ENCODE peak calls at places on chromosomes 4 and X, in seven cellular contexts. I is GM12892, R is SK-N-SH, W is HepG2, V is K562, Q is GM12878, N is GM12891. A is an unnamed sample.
A peak's percentile ranks its signal among the peaks of the same experiment; 100 is the strongest.

GRCh38 chr4:20565075-20565721 is 135.1 kb upstream of the PACRGL start:
- DNase-seq in I (no peak), R (no peak), W (no peak), V (no peak), Q (no peak), N (no peak), A (no peak)

GRCh38 chr4:38574559-38575333 is 89.3 kb upstream of the KLF3 start:
- DNase-seq in I (no peak), R (no peak), W (no peak), V (no peak), Q (no peak), N (no peak), A (no peak)

GRCh38 chr4:19317377-19317776 is 934.3 kb upstream of the SLIT2 start:
- DNase-seq in I (no peak), R (no peak), W (no peak), V (no peak), Q (no peak), N (no peak), A (no peak)

GRCh38 chr4:55336138-55337034 is 9.7 kb upstream of the SRD5A3 start:
- DNase-seq in I (no peak), R (no peak), W (no peak), V (no peak), Q (no peak), N (no peak), A (no peak)

GRCh38 chr4:160514126-160514525 is 1411.2 kb downstream of the RAPGEF2 start:
- DNase-seq in I (no peak), R (no peak), W (no peak), V (no peak), Q (no peak), N (no peak), A (no peak)

GRCh38 chrX:40996886-40997530 is 88.2 kb upstream of the USP9X start:
- DNase-seq in I (no peak), R (peak; percentile 44), W (peak; percentile 70), V (peak; percentile 41), Q (no peak), N (no peak), A (no peak)

GRCh38 chrX:64536740-64537139 is 141.5 kb upstream of the MTMR8 start:
- DNase-seq in I (no peak), R (no peak), W (no peak), V (no peak), Q (no peak), N (no peak), A (no peak)

GRCh38 chrX:39320165-39320564 is 518.9 kb downstream of the MID1IP1 start:
- DNase-seq in I (no peak), R (no peak), W (no peak), V (no peak), Q (no peak), N (no peak), A (no peak)

GRCh38 chrX:108537005-108537404 is 97.4 kb downstream of the COL4A5 start:
- DNase-seq in I (no peak), R (peak; percentile 21), W (peak; percentile 22), V (peak; percentile 17), Q (no peak), N (no peak), A (no peak)

GRCh38 chr4:15186149-15186548 is 183.9 kb downstream of the CPEB2 start:
- DNase-seq in I (no peak), R (no peak), W (no peak), V (no peak), Q (no peak), N (no peak), A (no peak)

GRCh38 chrX:39654183-39654925 is 443.4 kb downstream of the BCOR start:
- DNase-seq in I (no peak), R (peak; percentile 39), W (no peak), V (no peak), Q (no peak), N (no peak), A (no peak)

GRCh38 chr4:545612-546011 is 30.5 kb downstream of the TMEM271 start:
- DNase-seq in I (no peak), R (no peak), W (no peak), V (no peak), Q (no peak), N (no peak), A (no peak)

GRCh38 chr4:80173387-80173786 is 23.9 kb upstream of the PRDM8 start:
- DNase-seq in I (no peak), R (no peak), W (no peak), V (no peak), Q (no peak), N (no peak), A (no peak)

GRCh38 chrX:17537652-17538301 is 162.8 kb downstream of the NHS start:
- DNase-seq in I (no peak), R (no peak), W (no peak), V (no peak), Q (no peak), N (no peak), A (no peak)

GRCh38 chrX:69015564-69016218 is 149.6 kb downstream of the PJA1 start:
- DNase-seq in I (no peak), R (no peak), W (no peak), V (no peak), Q (no peak), N (no peak), A (no peak)

GRCh38 chr4:45662996-45663395 is 460.9 kb downstream of the GABRG1 start:
- DNase-seq in I (no peak), R (no peak), W (no peak), V (no peak), Q (no peak), N (no peak), A (no peak)

GRCh38 chr4:139642364-139642763 is 23.3 kb upstream of the MGST2 start:
- DNase-seq in I (no peak), R (no peak), W (no peak), V (no peak), Q (no peak), N (no peak), A (no peak)

GRCh38 chr4:38782452-38783108 is at the start of gene TLR10:
- DNase-seq in I (no peak), R (peak; percentile 53), W (peak; percentile 20), V (peak; percentile 40), Q (peak; percentile 82), N (no peak), A (no peak)

GRCh38 chr4:128825226-128825625 is 15.7 kb downstream of the JADE1 start:
- DNase-seq in I (no peak), R (no peak), W (no peak), V (no peak), Q (no peak), N (no peak), A (no peak)

GRCh38 chr4:55255171-55255570 is 90.9 kb upstream of the SRD5A3 start:
- DNase-seq in I (no peak), R (no peak), W (no peak), V (no peak), Q (no peak), N (no peak), A (no peak)

GRCh38 chr4:109408711-109409110 is 24.9 kb upstream of the SEC24B start:
- DNase-seq in I (no peak), R (no peak), W (no peak), V (no peak), Q (no peak), N (no peak), A (no peak)

GRCh38 chrX:72475952-72476668 is 96.5 kb downstream of the HDAC8 start:
- DNase-seq in I (no peak), R (peak; percentile 23), W (no peak), V (no peak), Q (no peak), N (no peak), A (no peak)

GRCh38 chr4:40395908-40396806 is 61.0 kb downstream of the CHRNA9 start:
- DNase-seq in I (no peak), R (no peak), W (peak; percentile 43), V (no peak), Q (no peak), N (no peak), A (no peak)

GRCh38 chrX:39762266-39762841 is 335.4 kb downstream of the BCOR start:
- DNase-seq in I (no peak), R (no peak), W (no peak), V (no peak), Q (no peak), N (no peak), A (no peak)

GRCh38 chrX:87518504-87518903 is 902 bp downstream of the KLHL4 start:
- DNase-seq in I (no peak), R (no peak), W (no peak), V (no peak), Q (no peak), N (no peak), A (no peak)

DNA sequence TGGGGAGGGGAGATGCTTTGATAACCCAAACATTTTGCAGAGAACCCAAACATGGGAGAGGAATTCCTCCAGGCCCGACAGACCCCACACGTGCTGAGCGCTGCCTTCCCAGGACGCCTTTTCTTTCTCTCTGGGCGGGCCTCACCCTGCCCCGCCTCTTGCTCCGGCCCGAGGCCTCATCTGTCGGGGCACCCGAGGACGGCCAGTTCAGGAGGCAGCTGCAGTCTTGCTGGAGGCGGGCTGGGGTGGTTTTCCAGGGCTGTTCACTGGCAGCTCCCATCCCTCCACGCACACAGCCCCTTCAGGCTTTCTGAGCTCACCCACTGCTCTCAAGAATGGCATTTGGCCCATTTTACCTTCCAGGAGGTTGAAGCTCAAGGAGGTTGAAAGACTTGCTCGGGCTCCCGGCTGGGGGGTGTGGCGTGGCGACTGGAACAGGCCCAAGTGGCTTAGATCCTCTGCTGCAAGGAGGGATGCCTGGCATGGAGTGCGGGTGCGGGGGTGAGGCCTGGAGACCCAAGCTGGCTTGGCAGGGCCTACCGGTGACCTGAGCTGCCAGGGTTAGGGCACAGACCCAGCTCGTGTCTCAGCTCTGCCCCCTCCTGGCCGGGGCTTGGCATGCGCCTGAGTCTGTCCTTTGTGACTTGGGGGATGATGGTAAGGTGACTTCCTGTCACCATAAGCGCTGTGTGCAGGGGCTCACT is 99.2 kb downstream of the PSAPL1 start:
- DNase-seq in I (peak; percentile 80), R (peak; percentile 83), W (peak; percentile 36), V (peak; percentile 73), Q (peak; percentile 1), N (peak; percentile 92), A (peak; percentile 98)
- TF ChIP-seq TAF1 in I (no peak), R (no peak), W (no peak), V (no peak), Q (no peak), N (no peak), A (no peak)

GRCh38 chr4:62500296-62500695 is 1300.2 kb downstream of the ADGRL3 start:
- DNase-seq in I (no peak), R (no peak), W (no peak), V (no peak), Q (no peak), N (no peak), A (no peak)
- TF ChIP-seq TAF1 in I (no peak), R (no peak), W (no peak), V (no peak), Q (no peak), N (no peak), A (no peak)

GRCh38 chrX:19705196-19705769 is 182.1 kb downstream of the SH3KBP1 start:
- DNase-seq in I (no peak), R (no peak), W (no peak), V (no peak), Q (no peak), N (no peak), A (no peak)
- TF ChIP-seq TAF1 in I (no peak), R (no peak), W (no peak), V (no peak), Q (no peak), N (no peak), A (no peak)

DNA sequence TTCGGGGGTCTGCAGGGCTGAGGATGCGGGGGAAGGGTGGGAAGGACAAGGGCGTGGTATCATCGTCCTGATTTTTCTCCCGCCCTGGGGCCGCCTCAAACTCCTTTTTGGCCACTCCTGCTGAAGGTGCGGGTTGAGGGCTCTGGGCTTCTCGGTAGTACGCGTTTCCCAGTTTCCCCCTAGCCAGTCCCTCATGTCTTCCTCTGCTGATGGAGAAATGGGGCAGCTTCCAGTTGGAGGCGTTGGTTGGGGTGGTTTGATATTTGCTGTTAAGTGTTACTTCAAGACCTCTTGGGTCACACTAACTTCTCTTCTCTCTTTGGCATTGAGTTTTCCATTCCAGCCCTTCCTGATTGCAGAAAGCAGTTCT is 482 bp downstream of the GSTCD start:
- DNase-seq in I (peak; percentile 11), R (no peak), W (peak; percentile 10), V (no peak), Q (no peak), N (no peak), A (no peak)
- TF ChIP-seq TAF1 in I (no peak), R (no peak), W (no peak), V (no peak), Q (no peak), N (no peak), A (no peak)

A was measured in H1.